ENCODE peak calls at places on chromosome 22, in five cellular contexts. H is stimulated activated CD4-positive, alpha-beta T cell treated with anti-CD3 and anti-CD28 coated beads, Interleukin-4, amount 100 ng/mL, for 1 hour; U is CD8-positive, alpha-beta T cell; J is sciatic nerve; C is C1 segment of cervical spinal cord. L is an unnamed sample.

GRCh38 chr22:22913989-22914388 is 26.4 kb downstream of the IGLL5 start:
- DNase-seq in H (no peak), U (no peak), J (no peak), C (no peak), L (no peak)

GRCh38 chr22:47504962-47505361 is 742.5 kb downstream of the TBC1D22A start:
- DNase-seq in H (no peak), U (no peak), J (no peak), C (no peak), L (no peak)

GRCh38 chr22:37982938-37983859 is 1.2 kb downstream of the SOX10 start:
- DNase-seq in H (no peak), U (no peak), J (no peak), C (no peak), L (no peak)

GRCh38 chr22:26066534-26066933 is 102.7 kb upstream of the SEZ6L start:
- DNase-seq in H (no peak), U (no peak), J (no peak), C (peak; percentile 8), L (no peak)

GRCh38 chr22:50119768-50120251 is 30.0 kb downstream of the MOV10L1 start:
- DNase-seq in H (no peak), U (no peak), J (no peak), C (no peak), L (no peak)

GRCh38 chr22:47307326-47307725 is 544.9 kb downstream of the TBC1D22A start:
- DNase-seq in H (no peak), U (no peak), J (no peak), C (no peak), L (no peak)

GRCh38 chr22:46714550-46714949 is 23.5 kb downstream of the CERK start:
- DNase-seq in H (no peak), U (no peak), J (no peak), C (no peak), L (no peak)

GRCh38 chr22:45444168-45444567 is 30.7 kb downstream of the RIBC2 start:
- DNase-seq in H (no peak), U (no peak), J (no peak), C (no peak), L (no peak)

GRCh38 chr22:30743257-30744020 is 48.8 kb downstream of the OSBP2 start:
- DNase-seq in H (no peak), U (no peak), J (no peak), C (no peak), L (no peak)

GRCh38 chr22:30778261-30778660 is 83.6 kb downstream of the OSBP2 start:
- DNase-seq in H (no peak), U (no peak), J (no peak), C (no peak), L (no peak)